ENCODE peak calls at places on chromosomes 6 and 20, in six cellular contexts. R, L, P, F, C and V are unnamed samples.

GRCh38 chr6:53119772-53120409 is 28.8 kb downstream of the GCM1 start:
- DNase-seq in R (peak), L (peak), P (no peak), F (peak), C (no peak), V (peak)

GRCh38 chr6:61809004-61809595 is 476.9 kb downstream of the KHDRBS2 start:
- DNase-seq in R (no peak), L (no peak), P (no peak), F (no peak), C (no peak), V (peak)

GRCh38 chr20:52105573-52106422 is 85.8 kb downstream of the ZFP64 start:
- DNase-seq in R (no peak), L (no peak), P (no peak), F (peak), C (peak), V (peak)

GRCh38 chr6:86775893-86776292 is 161.4 kb upstream of the HTR1E start:
- DNase-seq in R (no peak), L (no peak), P (no peak), F (no peak), C (no peak), V (no peak)

GRCh38 chr6:28985396-28986164 is 19.5 kb downstream of the ZNF311 start:
- DNase-seq in R (peak), L (peak), P (peak), F (peak), C (no peak), V (peak)

GRCh38 chr20:8421981-8422380 is 289.9 kb downstream of the PLCB1 start:
- DNase-seq in R (no peak), L (no peak), P (no peak), F (peak), C (no peak), V (peak)

GRCh38 chr6:128327890-128328289 is 192.5 kb downstream of the PTPRK start:
- DNase-seq in R (peak), L (no peak), P (no peak), F (peak), C (peak), V (peak)

GRCh38 chr6:4031442-4031841 is 47.5 kb downstream of the FAM217A start:
- DNase-seq in R (no peak), L (no peak), P (no peak), F (no peak), C (no peak), V (no peak)

GRCh38 chr6:16973545-16974386 is 128.1 kb upstream of the STMND1 start:
- DNase-seq in R (no peak), L (no peak), P (no peak), F (no peak), C (no peak), V (no peak)

GRCh38 chr6:17600527-17601388 is 656 bp downstream of the FAM8A1 start:
- DNase-seq in R (no peak), L (peak), P (peak), F (peak), C (peak), V (no peak)

GRCh38 chr20:59579404-59580207 is 24.7 kb upstream of the PHACTR3 start:
- DNase-seq in R (no peak), L (no peak), P (no peak), F (no peak), C (no peak), V (no peak)

GRCh38 chr6:128657181-128657580 is 136.8 kb upstream of the PTPRK start:
- DNase-seq in R (no peak), L (no peak), P (no peak), F (peak), C (no peak), V (no peak)

GRCh38 chr6:36979343-36979742 is 6.7 kb downstream of the MTCH1 start:
- DNase-seq in R (no peak), L (peak), P (peak), F (peak), C (no peak), V (peak)

GRCh38 chr6:131524695-131525336 is 48.2 kb upstream of the ARG1 start:
- DNase-seq in R (no peak), L (no peak), P (no peak), F (no peak), C (no peak), V (no peak)

GRCh38 chr6:147546501-147547368 is 38.2 kb downstream of the SAMD5 start:
- DNase-seq in R (no peak), L (no peak), P (no peak), F (peak), C (no peak), V (no peak)

GRCh38 chr20:47865912-47866311 is 80.6 kb upstream of the SULF2 start:
- DNase-seq in R (no peak), L (no peak), P (no peak), F (no peak), C (no peak), V (no peak)

GRCh38 chr20:1330075-1330830 is 1.3 kb upstream of the SDCBP2 start:
- DNase-seq in R (no peak), L (peak), P (no peak), F (no peak), C (no peak), V (no peak)